ENCODE peak calls at places on chromosomes 12 and 14, in ten cellular contexts. C is left ventricle myocardium inferior, Q is Peyer's patch, X is uterus, B is tibial artery, E is astrocyte of the spinal cord, T is fibroblast of mammary gland, N is fibroblast of lung, R is breast epithelium, L is choroid plexus epithelial cell. U is an unnamed sample.

GRCh38 chr14:30528119-30528518 is 30.8 kb upstream of the G2E3 start:
- DNase-seq in R (no peak), T (no peak), N (no peak), E (no peak), C (no peak), X (no peak), B (no peak), L (no peak), Q (no peak), U (no peak)

GRCh38 chr12:60437297-60437696 is 841.5 kb downstream of the SLC16A7 start:
- DNase-seq in E (no peak), L (no peak), C (no peak), R (no peak), B (no peak), N (no peak), T (no peak), X (no peak), Q (no peak), U (no peak)

GRCh38 chr12:6072302-6072752 is 52.1 kb downstream of the VWF start:
- DNase-seq in N (peak), Q (no peak), E (peak), T (peak), X (no peak), C (no peak), B (no peak), R (no peak), L (peak), U (no peak)

GRCh38 chr12:104177663-104178501 is 37.7 kb upstream of the TXNRD1 start:
- DNase-seq in T (peak), B (peak), Q (peak), X (peak), E (peak), L (peak), N (peak), R (peak), C (peak), U (peak)

GRCh38 chr14:79659995-79660975 is 551.0 kb downstream of the DIO2 start:
- DNase-seq in C (no peak), B (no peak), R (no peak), L (no peak), X (no peak), E (no peak), Q (no peak), T (no peak), N (no peak), U (no peak)

GRCh38 chr14:65159281-65160062 is 57.2 kb upstream of the MAX start:
- DNase-seq in T (no peak), X (no peak), L (no peak), R (no peak), E (no peak), N (no peak), Q (no peak), B (no peak), C (no peak), U (no peak)

GRCh38 chr12:124185970-124186686 is 108.8 kb upstream of the RFLNA start:
- DNase-seq in B (no peak), X (no peak), C (no peak), E (no peak), N (no peak), Q (no peak), T (no peak), L (no peak), R (no peak), U (no peak)

GRCh38 chr14:102922490-102923200 is at the start of gene AMN:
- DNase-seq in R (no peak), Q (peak), X (no peak), L (no peak), N (no peak), C (no peak), T (peak), B (no peak), E (no peak), U (no peak)

GRCh38 chr14:84065811-84066210 is 1464.1 kb upstream of the FLRT2 start:
- DNase-seq in C (no peak), L (no peak), R (no peak), N (no peak), Q (no peak), E (no peak), T (no peak), B (no peak), X (no peak), U (no peak)

GRCh38 chr12:7142057-7142644 is 12.0 kb downstream of the CLSTN3 start:
- DNase-seq in E (no peak), T (peak), X (no peak), R (no peak), B (no peak), Q (no peak), C (no peak), N (peak), L (peak), U (no peak)

GRCh38 chr14:75343914-75344313 is 65.3 kb downstream of the FOS start:
- DNase-seq in N (no peak), Q (no peak), C (no peak), L (peak), X (no peak), E (no peak), T (peak), R (no peak), B (no peak), U (peak)

GRCh38 chr14:38255408-38255672 is 553 bp downstream of the CLEC14A start:
- DNase-seq in E (peak), X (no peak), R (no peak), C (peak), N (peak), B (no peak), T (no peak), L (peak), Q (peak), U (no peak)

GRCh38 chr12:121819212-121819949 is 15.6 kb downstream of the SETD1B start:
- DNase-seq in B (no peak), L (no peak), N (no peak), E (no peak), T (no peak), C (no peak), X (no peak), Q (no peak), R (no peak), U (no peak)

GRCh38 chr12:121814429-121815119 is 10.8 kb downstream of the SETD1B start:
- DNase-seq in R (no peak), N (no peak), Q (no peak), T (no peak), C (no peak), B (no peak), X (no peak), E (no peak), L (no peak), U (no peak)

GRCh38 chr12:121817648-121818043 is 13.8 kb downstream of the SETD1B start:
- DNase-seq in N (no peak), L (no peak), Q (no peak), C (no peak), R (no peak), B (no peak), T (no peak), E (no peak), X (no peak), U (no peak)

GRCh38 chr12:121815221-121815620 is 11.4 kb downstream of the SETD1B start:
- DNase-seq in N (no peak), E (no peak), L (no peak), Q (no peak), T (no peak), B (no peak), X (no peak), C (no peak), R (no peak), U (no peak)

DNA sequence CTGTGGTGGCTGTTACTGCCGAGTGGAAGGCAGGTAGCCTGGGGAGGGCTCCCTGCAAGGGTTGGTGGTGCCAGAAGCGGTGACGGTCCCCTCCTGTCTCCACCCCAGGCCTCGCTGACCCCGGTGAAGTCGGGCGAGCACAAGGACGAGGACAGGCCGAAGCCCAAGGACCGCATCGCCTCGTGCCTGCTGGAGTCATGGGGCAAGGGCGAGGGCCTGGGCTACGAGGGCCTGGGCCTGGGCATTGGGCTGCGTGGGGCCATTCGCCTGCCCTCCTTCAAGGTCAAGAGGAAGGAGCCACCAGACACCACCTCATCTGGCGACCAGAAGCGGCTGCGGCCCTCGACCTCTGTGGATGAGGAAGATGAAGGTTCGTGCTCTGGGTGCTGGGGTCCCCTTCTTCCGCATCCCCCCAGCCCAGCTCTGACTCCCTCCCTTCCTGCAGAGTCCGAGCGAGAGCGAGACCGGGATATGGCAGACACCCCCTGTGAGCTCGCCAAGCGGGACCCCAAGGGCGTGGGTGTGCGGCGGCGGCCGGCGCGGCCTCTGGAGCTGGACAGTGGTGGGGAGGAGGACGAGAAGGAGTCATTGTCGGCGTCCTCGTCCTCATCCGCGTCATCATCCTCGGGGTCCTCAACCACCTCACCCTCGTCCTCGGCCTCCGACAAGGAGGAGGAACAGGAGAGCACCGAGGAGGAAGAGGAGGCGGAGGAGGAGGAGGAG is 13.3 kb downstream of the SETD1B start:
- DNase-seq in L (no peak), R (no peak), E (no peak), C (no peak), T (no peak), N (no peak), B (no peak), Q (no peak), X (no peak), U (no peak)
- H3K4me3 ChIP-seq in L (no peak), R (no peak), E (no peak), C (no peak), T (no peak), N (no peak), B (no peak), Q (no peak), X (no peak), U (no peak)

DNA sequence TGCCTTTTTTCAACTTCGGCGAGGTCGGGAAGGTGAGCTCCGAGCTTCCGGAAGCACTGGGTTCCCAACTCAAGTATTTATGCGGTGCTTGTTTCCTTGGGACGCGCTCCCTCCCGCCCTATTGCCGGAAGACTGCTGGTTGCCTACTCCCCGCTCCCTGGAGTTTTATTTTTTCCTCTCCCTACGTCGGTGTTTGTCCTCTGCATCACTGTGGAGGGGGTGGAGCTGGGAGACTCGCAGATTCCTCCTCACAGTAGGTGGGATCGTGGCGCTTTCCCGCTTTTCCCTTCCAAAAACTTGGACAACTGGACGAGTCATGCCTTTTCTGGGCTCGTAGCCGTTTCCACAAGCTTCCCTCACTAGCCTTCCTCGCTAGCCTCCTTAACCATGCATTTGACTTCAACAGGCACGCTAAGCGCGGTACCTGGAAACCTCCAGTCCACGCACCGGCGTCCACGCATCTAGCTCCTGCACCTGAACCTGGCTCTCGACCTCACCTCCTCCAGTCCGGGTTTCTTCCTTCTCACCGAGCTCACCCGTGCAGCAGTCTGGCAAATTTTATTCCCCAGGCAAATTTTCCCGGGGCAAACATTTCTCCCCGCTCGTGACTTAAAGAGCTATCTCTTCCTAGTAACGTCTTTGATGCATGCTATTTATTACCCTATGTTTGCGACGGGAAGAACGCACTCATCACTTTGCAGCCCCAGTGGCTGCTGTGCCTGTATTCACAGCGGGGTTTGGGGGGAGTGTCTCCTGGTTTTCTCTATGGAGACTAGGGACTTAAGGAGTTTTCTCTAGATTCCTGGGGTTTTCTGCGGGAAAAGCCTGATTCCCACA is at the start of gene AVPR1A:
- DNase-seq in E (peak), C (peak), R (no peak), N (no peak), L (peak), X (peak), Q (peak), B (peak), T (no peak), U (no peak)
- H3K4me3 ChIP-seq in E (peak), C (peak), R (peak), N (peak), L (peak), X (peak), Q (peak), B (peak), T (peak), U (peak)

GRCh38 chr12:130716918-130717306 is 813 bp upstream of the RIMBP2 start:
- DNase-seq in R (no peak), N (no peak), C (no peak), X (no peak), L (no peak), B (no peak), Q (no peak), T (no peak), E (no peak), U (no peak)
- H3K4me3 ChIP-seq in R (no peak), N (no peak), C (no peak), X (no peak), L (no peak), B (no peak), Q (no peak), T (no peak), E (no peak), U (peak)

GRCh38 chr12:49428652-49429549 is 61.6 kb downstream of the SPATS2 start:
- DNase-seq in R (no peak), C (no peak), X (no peak), E (peak), B (no peak), Q (no peak), N (peak), L (peak), T (peak), U (peak)
- H3K4me3 ChIP-seq in R (no peak), C (no peak), X (no peak), E (no peak), B (no peak), Q (no peak), N (no peak), L (no peak), T (no peak), U (no peak)

GRCh38 chr12:23757541-23757962 is 191.9 kb downstream of the SOX5 start:
- DNase-seq in E (no peak), C (no peak), B (no peak), L (no peak), Q (no peak), X (no peak), R (no peak), T (no peak), N (no peak), U (no peak)
- H3K4me3 ChIP-seq in E (no peak), C (no peak), B (no peak), L (no peak), Q (no peak), X (no peak), R (no peak), T (no peak), N (no peak), U (no peak)

DNA sequence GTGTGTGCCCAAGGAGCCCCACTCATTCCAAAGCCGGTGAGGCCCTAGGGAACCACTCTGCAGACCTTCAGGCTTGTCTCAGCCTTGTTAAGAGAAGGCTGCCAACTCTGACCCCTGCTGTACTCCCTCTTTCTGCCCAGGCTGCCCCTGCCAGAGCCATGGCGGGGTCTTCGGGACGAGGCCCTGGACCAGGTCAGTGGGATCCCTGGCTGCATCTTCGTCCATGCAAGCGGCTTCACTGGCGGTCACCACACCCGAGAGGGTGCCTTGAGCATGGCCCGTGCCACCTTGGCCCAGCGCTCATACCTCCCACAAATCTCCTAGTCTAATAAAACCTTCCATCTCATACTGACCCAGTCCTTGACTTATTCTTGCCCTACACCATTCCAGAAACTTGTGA is 7.3 kb downstream of the MYG1 start:
- DNase-seq in N (no peak), Q (no peak), R (no peak), X (no peak), E (no peak), T (no peak), C (no peak), L (no peak), B (no peak), U (no peak)
- H3K4me3 ChIP-seq in N (no peak), Q (no peak), R (no peak), X (no peak), E (no peak), T (no peak), C (no peak), L (no peak), B (no peak), U (no peak)

GRCh38 chr12:18165889-18166288 is 75.9 kb upstream of the RERGL start:
- DNase-seq in E (no peak), T (peak), C (no peak), N (no peak), X (no peak), Q (no peak), R (no peak), L (no peak), B (no peak), U (no peak)
- H3K4me3 ChIP-seq in E (no peak), T (no peak), C (peak), N (peak), X (no peak), Q (no peak), R (peak), L (no peak), B (no peak), U (no peak)

GRCh38 chr12:55957106-55957859 is 8.6 kb downstream of the PMEL start:
- DNase-seq in T (no peak), N (no peak), L (no peak), B (no peak), C (no peak), X (no peak), R (peak), Q (peak), E (no peak), U (no peak)
- H3K4me3 ChIP-seq in T (no peak), N (no peak), L (no peak), B (no peak), C (no peak), X (no peak), R (no peak), Q (no peak), E (no peak), U (no peak)

GRCh38 chr12:13198240-13198639 is 1.7 kb downstream of the EMP1 start:
- DNase-seq in Q (no peak), L (no peak), T (no peak), N (no peak), B (no peak), X (no peak), C (no peak), R (no peak), E (no peak), U (no peak)

GRCh38 chr12:13195848-13196301 is 651 bp upstream of the EMP1 start:
- DNase-seq in C (no peak), R (no peak), L (peak), N (peak), Q (peak), T (peak), E (peak), X (peak), B (no peak), U (no peak)

GRCh38 chr12:13196302-13196921 is at the start of gene EMP1:
- DNase-seq in Q (peak), E (peak), T (peak), B (peak), X (peak), L (peak), C (peak), N (peak), R (peak), U (peak)

GRCh38 chr12:13198921-13199320 is 2.4 kb downstream of the EMP1 start:
- DNase-seq in L (peak), Q (no peak), C (no peak), R (no peak), E (peak), X (no peak), N (peak), B (no peak), T (peak), U (no peak)

GRCh38 chr12:13197526-13198141 is 1.1 kb downstream of the EMP1 start:
- DNase-seq in R (no peak), E (no peak), X (peak), C (peak), L (no peak), B (peak), N (peak), T (peak), Q (no peak), U (no peak)
- H3K4me3 ChIP-seq in R (peak), E (peak), X (peak), C (peak), L (peak), B (peak), N (peak), T (peak), Q (peak), U (peak)

GRCh38 chr12:24109381-24110039 is 160.0 kb upstream of the SOX5 start:
- DNase-seq in C (no peak), L (peak), R (no peak), Q (no peak), B (no peak), X (no peak), T (peak), N (peak), E (peak), U (no peak)
- H3K4me3 ChIP-seq in C (no peak), L (no peak), R (no peak), Q (no peak), B (no peak), X (no peak), T (no peak), N (no peak), E (no peak), U (no peak)

U was measured in skeletal muscle cell.